ENCODE peak calls at places on chromosomes 13 and 19, in five cellular contexts. One of them, this sample, is unnamed. For H3K9me3, the result is how much of the 10 kb centered on the place peaks cover.

GRCh38 chr19:1130801-1131717 is 27.3 kb downstream of the GPX4 start:
- DNase-seq in heart left ventricle: no peak
- DNase-seq in aorta: no peak
- DNase-seq in Peyer's patch: peak
- DNase-seq in esophagus squamous epithelium: no peak
- DNase-seq in this sample: peak

GRCh38 chr19:45995715-45996385 is 583 bp downstream of the CCDC61 start:
- DNase-seq in heart left ventricle: no peak
- DNase-seq in aorta: no peak
- DNase-seq in Peyer's patch: no peak
- DNase-seq in esophagus squamous epithelium: no peak
- DNase-seq in this sample: no peak

GRCh38 chr19:45250832-45251451 is at the start of gene MARK4:
- DNase-seq in heart left ventricle: peak
- DNase-seq in aorta: peak
- DNase-seq in Peyer's patch: peak
- DNase-seq in esophagus squamous epithelium: no peak
- DNase-seq in this sample: peak

GRCh38 chr19:48760514-48761221 is 5.3 kb downstream of the FGF21 start:
- DNase-seq in heart left ventricle: peak
- DNase-seq in aorta: no peak
- DNase-seq in Peyer's patch: no peak
- DNase-seq in esophagus squamous epithelium: no peak
- DNase-seq in this sample: no peak

GRCh38 chr13:84641491-84641890 is 759.2 kb upstream of the SLITRK1 start:
- DNase-seq in heart left ventricle: no peak
- DNase-seq in aorta: no peak
- DNase-seq in Peyer's patch: no peak
- DNase-seq in esophagus squamous epithelium: no peak
- DNase-seq in this sample: no peak

GRCh38 chr13:100128373-100128772 is 39.5 kb downstream of the PCCA start:
- DNase-seq in heart left ventricle: no peak
- DNase-seq in aorta: no peak
- DNase-seq in Peyer's patch: no peak
- DNase-seq in esophagus squamous epithelium: no peak
- DNase-seq in this sample: no peak

GRCh38 chr13:109779074-109779473 is 7.3 kb downstream of the IRS2 start:
- DNase-seq in heart left ventricle: no peak
- DNase-seq in aorta: no peak
- DNase-seq in Peyer's patch: peak
- DNase-seq in esophagus squamous epithelium: no peak
- DNase-seq in this sample: no peak

GRCh38 chr13:35159041-35159440 is 217.0 kb downstream of the NBEA start:
- DNase-seq in heart left ventricle: no peak
- DNase-seq in aorta: no peak
- DNase-seq in Peyer's patch: no peak
- DNase-seq in esophagus squamous epithelium: no peak
- DNase-seq in this sample: no peak

GRCh38 chr19:5045956-5046338 is 77.0 kb downstream of the KDM4B start:
- DNase-seq in heart left ventricle: no peak
- DNase-seq in aorta: no peak
- DNase-seq in Peyer's patch: no peak
- DNase-seq in esophagus squamous epithelium: no peak
- DNase-seq in this sample: peak

GRCh38 chr19:50858896-50859295 is 4.2 kb downstream of the KLK3 start:
- DNase-seq in heart left ventricle: no peak
- DNase-seq in aorta: no peak
- DNase-seq in Peyer's patch: peak
- DNase-seq in esophagus squamous epithelium: no peak
- DNase-seq in this sample: no peak
- H3K9me3 ChIP-seq in heart left ventricle: under half
- H3K9me3 ChIP-seq in aorta: under half
- H3K9me3 ChIP-seq in Peyer's patch: under half
- H3K9me3 ChIP-seq in esophagus squamous epithelium: under half
- H3K9me3 ChIP-seq in this sample: under half

GRCh38 chr19:55811340-55811739 is 20.5 kb downstream of the NLRP11 start:
- DNase-seq in heart left ventricle: no peak
- DNase-seq in aorta: no peak
- DNase-seq in Peyer's patch: no peak
- DNase-seq in esophagus squamous epithelium: no peak
- DNase-seq in this sample: no peak
- H3K9me3 ChIP-seq in heart left ventricle: under half
- H3K9me3 ChIP-seq in aorta: under half
- H3K9me3 ChIP-seq in Peyer's patch: under half
- H3K9me3 ChIP-seq in esophagus squamous epithelium: under half
- H3K9me3 ChIP-seq in this sample: under half

DNA sequence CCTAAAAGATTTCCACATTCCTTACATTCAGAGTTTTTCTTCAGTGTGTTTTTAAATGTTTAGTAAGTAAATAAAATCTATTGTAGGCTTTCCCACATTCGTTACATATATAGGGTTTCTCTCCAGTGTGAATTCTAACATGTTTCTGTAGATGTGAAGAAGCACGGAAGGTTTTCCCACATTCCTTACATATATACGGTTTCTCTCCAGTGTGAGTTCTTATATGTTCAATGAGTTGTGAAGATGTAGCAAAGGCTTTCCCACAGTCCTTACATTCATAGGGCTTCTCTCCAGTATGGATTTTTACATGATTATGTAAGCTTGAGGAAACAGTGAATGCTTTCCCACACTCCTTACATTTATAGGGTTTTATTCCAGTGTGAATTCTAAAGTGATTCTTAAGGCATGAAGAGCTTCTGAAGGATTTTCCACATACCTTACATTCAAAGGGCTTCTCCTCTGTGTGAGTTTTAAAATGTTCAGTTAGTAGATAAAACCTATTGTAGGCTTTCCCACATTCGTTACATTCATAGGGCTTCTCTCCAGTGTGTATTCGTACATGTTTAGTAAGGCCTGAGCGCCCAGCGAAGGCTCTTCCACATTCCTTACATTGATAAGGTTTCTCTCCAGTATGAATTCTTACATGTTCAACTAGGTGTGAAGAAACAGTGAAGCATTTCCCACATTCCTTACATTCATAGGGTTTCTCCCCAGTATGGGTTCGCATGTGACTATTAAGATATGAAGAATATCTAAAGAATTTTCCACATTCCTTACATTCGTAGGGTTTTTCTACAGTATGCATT is 18.2 kb downstream of the ZNF121 start:
- DNase-seq in heart left ventricle: no peak
- DNase-seq in aorta: no peak
- DNase-seq in Peyer's patch: no peak
- DNase-seq in esophagus squamous epithelium: no peak
- DNase-seq in this sample: no peak
- H3K9me3 ChIP-seq in heart left ventricle: half or more
- H3K9me3 ChIP-seq in aorta: under half
- H3K9me3 ChIP-seq in Peyer's patch: half or more
- H3K9me3 ChIP-seq in esophagus squamous epithelium: half or more
- H3K9me3 ChIP-seq in this sample: half or more

DNA sequence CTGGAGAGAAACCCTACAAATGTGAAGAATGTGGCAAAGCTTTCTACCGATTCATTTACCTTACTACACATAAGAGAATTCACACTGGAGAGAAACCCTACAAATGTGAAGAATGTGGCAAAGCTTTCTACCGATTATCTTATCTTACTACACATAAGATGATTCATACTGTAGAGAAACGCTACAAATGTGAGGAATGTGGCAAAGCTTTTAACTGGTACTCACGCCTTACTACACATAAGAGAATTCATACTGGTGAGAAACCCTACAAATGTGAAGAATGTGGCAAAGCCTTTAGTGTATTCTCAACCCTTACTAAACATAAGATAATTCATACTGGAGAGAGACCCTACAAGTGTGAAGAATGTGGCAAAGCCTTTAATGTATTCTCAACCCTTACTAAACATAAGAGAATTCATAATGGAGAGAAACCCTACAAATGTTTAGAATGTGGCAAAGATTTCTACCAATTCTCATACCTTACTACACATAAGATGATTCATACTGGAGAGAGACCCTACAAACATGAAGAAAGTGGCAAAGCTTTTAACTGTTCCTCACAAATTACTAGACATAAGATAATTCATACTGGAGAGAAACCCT is 12.9 kb upstream of the ZNF493 start:
- DNase-seq in heart left ventricle: no peak
- DNase-seq in aorta: no peak
- DNase-seq in Peyer's patch: no peak
- DNase-seq in esophagus squamous epithelium: no peak
- DNase-seq in this sample: no peak
- H3K9me3 ChIP-seq in heart left ventricle: half or more
- H3K9me3 ChIP-seq in aorta: under half
- H3K9me3 ChIP-seq in Peyer's patch: half or more
- H3K9me3 ChIP-seq in esophagus squamous epithelium: half or more
- H3K9me3 ChIP-seq in this sample: half or more

This sample was measured in upper lobe of left lung.